ENCODE peak calls at places on chromosomes 11 and 22, in six cellular contexts. C, L, O, P, W and B are unnamed samples.

GRCh38 chr22:36736701-36737320 is 33.3 kb upstream of the CACNG2 start:
- DNase-seq in C (no peak), L (no peak), O (peak; percentile 8), P (no peak), W (no peak), B (no peak)

GRCh38 chr11:32772731-32773130 is 21.7 kb downstream of the CCDC73 start:
- DNase-seq in C (no peak), L (no peak), O (no peak), P (no peak), W (no peak), B (no peak)

GRCh38 chr11:62575156-62575555 is 1.5 kb upstream of the EEF1G start:
- DNase-seq in C (no peak), L (no peak), O (no peak), P (no peak), W (no peak), B (no peak)

GRCh38 chr11:73359341-73359740 is 16.9 kb upstream of the RELT start:
- DNase-seq in C (no peak), L (peak; percentile 22), O (no peak), P (no peak), W (no peak), B (peak; percentile 44)

GRCh38 chr11:58921778-58922390 is 17.4 kb upstream of the GLYATL1 start:
- DNase-seq in C (no peak), L (no peak), O (no peak), P (no peak), W (no peak), B (no peak)

GRCh38 chr11:2539761-2540520 is 95.1 kb downstream of the KCNQ1 start:
- DNase-seq in C (no peak), L (no peak), O (no peak), P (no peak), W (no peak), B (no peak)

GRCh38 chr11:132055296-132055695 is 684.9 kb downstream of the NTM start:
- DNase-seq in C (no peak), L (no peak), O (no peak), P (no peak), W (peak; percentile 41), B (no peak)

GRCh38 chr11:109075976-109076375 is 346.0 kb upstream of the C11orf87 start:
- DNase-seq in C (no peak), L (no peak), O (no peak), P (no peak), W (no peak), B (no peak)

GRCh38 chr22:45334068-45334467 is 24.3 kb downstream of the FAM118A start:
- DNase-seq in C (no peak), L (no peak), O (no peak), P (no peak), W (no peak), B (no peak)

GRCh38 chr11:57348636-57349323 is 10.6 kb downstream of the P2RX3 start:
- DNase-seq in C (no peak), L (peak; percentile 13), O (no peak), P (no peak), W (no peak), B (no peak)

GRCh38 chr11:68141247-68142027 is 20.2 kb upstream of the CHKA start:
- DNase-seq in C (no peak), L (no peak), O (no peak), P (no peak), W (no peak), B (peak; percentile 68)

DNA sequence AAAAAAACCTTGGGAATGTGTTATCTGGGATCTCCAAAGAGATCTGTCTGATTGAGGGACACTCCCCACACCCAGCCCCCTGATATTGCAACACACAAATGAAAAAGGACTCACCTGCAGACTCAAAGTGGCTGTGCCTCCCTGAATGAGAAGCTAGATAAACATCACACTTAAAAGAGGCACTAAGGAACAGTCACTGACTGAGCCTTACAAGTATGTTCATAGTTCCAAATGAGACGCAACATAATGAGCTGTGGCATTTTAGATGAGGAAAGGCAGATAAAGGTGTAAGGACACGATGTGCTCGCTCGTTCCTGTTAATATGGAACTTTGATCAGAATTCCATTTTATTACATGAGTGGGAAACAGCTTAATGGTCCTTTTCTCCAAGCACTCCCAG is 21.0 kb upstream of the CFAP300 start:
- DNase-seq in C (no peak), L (no peak), O (no peak), P (no peak), W (peak; percentile 33), B (peak; percentile 89)
- H2AFZ ChIP-seq in C (no peak overlapping the region), L (no peak overlapping the region), O (no peak overlapping the region), P (no peak overlapping the region), W (no peak overlapping the region), B (no peak overlapping the region)

DNA sequence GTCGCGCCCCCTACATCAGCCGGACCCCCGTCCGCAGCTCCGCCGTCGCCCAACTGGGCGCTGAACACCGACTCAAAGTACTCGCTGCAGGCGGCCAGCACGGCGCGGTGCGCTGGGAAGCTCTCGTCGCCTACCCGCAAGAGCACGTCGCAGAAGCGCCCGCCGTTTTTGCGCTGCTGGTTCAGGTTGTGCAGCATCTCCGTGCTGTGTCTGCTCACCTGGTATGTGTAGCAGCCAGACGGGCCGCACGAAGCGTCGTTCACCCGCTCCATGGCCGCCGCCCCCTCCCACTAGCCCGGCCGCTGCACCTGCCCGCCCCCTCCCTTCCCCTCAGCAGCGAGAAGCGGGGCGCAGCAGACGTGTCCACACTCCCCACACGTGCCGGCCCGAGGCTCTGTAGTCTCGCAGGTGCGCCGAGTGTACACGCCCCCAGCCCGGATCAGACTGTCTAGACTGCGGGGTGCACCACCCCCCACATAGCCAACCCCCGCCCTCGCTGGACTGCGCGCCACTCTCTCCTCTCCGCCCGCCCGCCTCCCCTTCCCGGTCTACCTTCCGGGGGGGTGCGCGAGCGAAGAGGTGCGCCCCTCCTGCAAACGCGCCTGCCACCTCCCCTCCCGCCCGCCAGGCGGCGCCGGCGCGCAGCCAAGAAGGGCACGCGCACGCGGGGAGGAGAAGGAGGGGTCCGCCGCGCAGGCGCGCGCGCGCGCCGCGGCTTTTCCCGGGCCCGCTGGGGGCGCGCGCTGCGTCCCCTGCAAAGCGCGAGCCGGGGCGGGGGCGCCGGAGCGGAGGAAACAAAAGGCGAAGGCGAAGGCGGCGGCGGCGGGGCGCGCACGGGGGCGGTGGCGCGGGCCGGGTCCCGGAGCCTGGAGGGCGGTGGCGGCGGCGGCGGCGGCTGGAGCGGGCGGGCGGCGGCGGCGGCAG is 553 bp downstream of the PATZ1 start:
- DNase-seq in C (peak; percentile 91), L (peak; percentile 83), O (peak; percentile 86), P (peak; percentile 96), W (peak; percentile 86), B (peak; percentile 55)
- H4K8ac ChIP-seq in C (peak overlapping the region; percentile 98), L (no peak overlapping the region), O (no peak overlapping the region), P (peak overlapping the region; percentile 93), W (peak overlapping the region; percentile 92), B (peak overlapping the region; percentile 96)

DNA sequence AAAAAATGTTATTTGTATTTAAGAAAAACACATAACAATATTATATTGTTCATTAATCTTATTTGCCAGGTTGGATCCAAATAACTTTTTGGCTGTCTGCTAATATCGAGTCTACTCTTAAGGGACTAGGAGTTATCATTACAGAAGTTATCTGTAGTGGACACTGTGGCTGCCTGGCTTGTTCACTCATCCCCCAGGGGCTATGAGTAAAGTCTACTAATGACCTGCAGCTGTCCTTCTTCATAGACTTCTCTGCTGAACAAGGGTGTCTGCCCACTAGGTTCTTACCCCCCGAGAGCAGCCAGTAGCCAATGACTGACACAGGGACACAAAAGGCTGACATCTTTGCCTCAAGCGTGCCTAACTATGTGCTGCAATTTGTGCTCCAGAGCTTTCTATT is 69.7 kb downstream of the APIP start:
- DNase-seq in C (no peak), L (no peak), O (no peak), P (no peak), W (no peak), B (no peak)
- H2AFZ ChIP-seq in C (no peak overlapping the region), L (no peak overlapping the region), O (no peak overlapping the region), P (no peak overlapping the region), W (no peak overlapping the region), B (no peak overlapping the region)

GRCh38 chr22:22089459-22090308 is 107.1 kb upstream of the TOP3B start:
- DNase-seq in C (no peak), L (no peak), O (no peak), P (no peak), W (no peak), B (no peak)
- H4K8ac ChIP-seq in C (no peak overlapping the region), L (no peak overlapping the region), O (no peak overlapping the region), P (no peak overlapping the region), W (no peak overlapping the region), B (no peak overlapping the region)

GRCh38 chr11:63873381-63873780 is 34.5 kb downstream of the MARK2 start:
- DNase-seq in C (no peak), L (no peak), O (no peak), P (no peak), W (no peak), B (no peak)
- H2AFZ ChIP-seq in C (no peak overlapping the region), L (no peak overlapping the region), O (no peak overlapping the region), P (no peak overlapping the region), W (no peak overlapping the region), B (no peak overlapping the region)

GRCh38 chr11:75560644-75561043 is 1.4 kb upstream of the SERPINH1 start:
- DNase-seq in C (no peak), L (peak; percentile 45), O (no peak), P (no peak), W (peak; percentile 45), B (no peak)

GRCh38 chr11:75562836-75563484 is 907 bp downstream of the SERPINH1 start:
- DNase-seq in C (peak; percentile 79), L (peak; percentile 56), O (peak; percentile 95), P (peak; percentile 91), W (peak; percentile 69), B (peak; percentile 65)

GRCh38 chr11:75562048-75562835 is at the start of gene SERPINH1:
- DNase-seq in C (peak; percentile 83), L (peak; percentile 84), O (peak; percentile 90), P (no peak), W (peak; percentile 89), B (peak; percentile 82)

GRCh38 chr11:75563501-75563977 is 1.5 kb downstream of the SERPINH1 start:
- DNase-seq in C (no peak), L (no peak), O (no peak), P (no peak), W (no peak), B (peak; percentile 77)

DNA sequence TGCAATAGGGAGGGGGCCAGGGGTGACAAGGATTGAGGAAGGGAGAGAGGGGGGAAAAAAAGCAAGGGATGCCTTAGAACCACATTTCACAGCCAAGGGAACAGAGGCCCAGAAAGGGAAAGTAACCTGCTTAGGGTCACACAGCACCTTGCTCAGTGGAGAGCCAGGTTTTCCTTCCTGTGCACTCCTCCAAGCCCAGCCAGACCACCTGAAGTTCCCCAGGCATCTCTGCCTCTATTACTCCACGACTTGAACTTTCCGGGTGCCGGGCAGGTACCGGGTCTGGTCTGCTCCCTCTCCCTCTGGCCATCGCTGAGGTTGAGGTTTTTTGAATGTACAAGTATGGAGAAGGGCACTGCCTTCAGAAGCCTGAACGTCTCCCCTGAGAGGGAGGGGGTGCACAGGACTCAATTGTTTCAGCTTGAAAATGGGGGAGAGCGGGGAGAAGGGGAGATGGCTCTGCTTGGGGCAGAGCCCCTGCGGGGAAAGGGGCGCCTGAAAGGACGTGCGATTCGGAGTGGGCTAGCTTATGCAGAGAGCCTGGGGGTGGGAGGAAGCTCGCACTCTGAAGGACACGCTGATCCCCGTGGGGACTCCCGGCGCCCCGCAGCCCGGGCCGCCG is 516 bp upstream of the SERPINH1 start:
- DNase-seq in C (no peak), L (no peak), O (peak; percentile 35), P (no peak), W (no peak), B (no peak)
- H4K8ac ChIP-seq in C (no peak overlapping the region), L (peak overlapping the region; percentile 94), O (no peak overlapping the region), P (no peak overlapping the region), W (peak overlapping the region; percentile 35), B (peak overlapping the region; percentile 97)

GRCh38 chr11:1359556-1359955 is 30.2 kb upstream of the BRSK2 start:
- DNase-seq in C (no peak), L (no peak), O (no peak), P (no peak), W (no peak), B (no peak)
- H2AFZ ChIP-seq in C (no peak overlapping the region), L (no peak overlapping the region), O (no peak overlapping the region), P (no peak overlapping the region), W (no peak overlapping the region), B (no peak overlapping the region)